ENCODE peak calls at places on chromosome 22, in six cellular contexts. One of them, this sample, is unnamed. For H3K79me1, the result is how much of the 10 kb centered on the place peaks cover.

GRCh38 chr22:33440756-33441155 is 382.6 kb upstream of the SYN3 start:
- DNase-seq in mesenchymal stem cell: no peak
- DNase-seq in neuronal stem cell: no peak
- DNase-seq in IMR-90: no peak
- DNase-seq in mesendoderm: no peak
- DNase-seq in H1: no peak
- DNase-seq in this sample: no peak

GRCh38 chr22:30247974-30248373 is 1.4 kb upstream of the LIF start:
- DNase-seq in mesenchymal stem cell: no peak
- DNase-seq in neuronal stem cell: no peak
- DNase-seq in IMR-90: no peak
- DNase-seq in mesendoderm: no peak
- DNase-seq in H1: no peak
- DNase-seq in this sample: no peak

GRCh38 chr22:23402275-23403151 is 177.6 kb downstream of the IGLL1 start:
- DNase-seq in mesenchymal stem cell: peak
- DNase-seq in neuronal stem cell: peak
- DNase-seq in IMR-90: peak
- DNase-seq in mesendoderm: peak
- DNase-seq in H1: peak
- DNase-seq in this sample: peak

GRCh38 chr22:46583571-46583970 is 36.6 kb upstream of the GRAMD4 start:
- DNase-seq in mesenchymal stem cell: no peak
- DNase-seq in neuronal stem cell: no peak
- DNase-seq in IMR-90: no peak
- DNase-seq in mesendoderm: no peak
- DNase-seq in H1: no peak
- DNase-seq in this sample: peak

GRCh38 chr22:31211862-31212730 is at the start of gene LIMK2:
- DNase-seq in mesenchymal stem cell: peak
- DNase-seq in neuronal stem cell: peak
- DNase-seq in IMR-90: peak
- DNase-seq in mesendoderm: peak
- DNase-seq in H1: peak
- DNase-seq in this sample: peak

GRCh38 chr22:17201285-17201945 is 17.8 kb downstream of the ADA2 start:
- DNase-seq in mesenchymal stem cell: peak
- DNase-seq in neuronal stem cell: no peak
- DNase-seq in IMR-90: peak
- DNase-seq in mesendoderm: peak
- DNase-seq in H1: no peak
- DNase-seq in this sample: no peak

GRCh38 chr22:33895444-33895843 is 24.8 kb downstream of the LARGE1 start:
- DNase-seq in mesenchymal stem cell: no peak
- DNase-seq in neuronal stem cell: no peak
- DNase-seq in IMR-90: no peak
- DNase-seq in mesendoderm: no peak
- DNase-seq in H1: no peak
- DNase-seq in this sample: no peak

GRCh38 chr22:44245438-44245837 is 64.7 kb downstream of the PARVG start:
- DNase-seq in mesenchymal stem cell: no peak
- DNase-seq in neuronal stem cell: no peak
- DNase-seq in IMR-90: no peak
- DNase-seq in mesendoderm: no peak
- DNase-seq in H1: no peak
- DNase-seq in this sample: no peak

GRCh38 chr22:33883961-33884808 is 36.1 kb downstream of the LARGE1 start:
- DNase-seq in mesenchymal stem cell: no peak
- DNase-seq in neuronal stem cell: no peak
- DNase-seq in IMR-90: no peak
- DNase-seq in mesendoderm: no peak
- DNase-seq in H1: no peak
- DNase-seq in this sample: no peak

GRCh38 chr22:37502342-37503182 is 16.4 kb upstream of the MFNG start:
- DNase-seq in mesenchymal stem cell: no peak
- DNase-seq in neuronal stem cell: no peak
- DNase-seq in IMR-90: no peak
- DNase-seq in mesendoderm: peak
- DNase-seq in H1: no peak
- DNase-seq in this sample: no peak

GRCh38 chr22:47165998-47166397 is 403.5 kb downstream of the TBC1D22A start:
- DNase-seq in mesenchymal stem cell: no peak
- DNase-seq in neuronal stem cell: no peak
- DNase-seq in IMR-90: no peak
- DNase-seq in mesendoderm: no peak
- DNase-seq in H1: no peak
- DNase-seq in this sample: peak

GRCh38 chr22:38172489-38173155 is 9.0 kb downstream of the PLA2G6 start:
- DNase-seq in mesenchymal stem cell: no peak
- DNase-seq in neuronal stem cell: no peak
- DNase-seq in IMR-90: peak
- DNase-seq in mesendoderm: no peak
- DNase-seq in H1: no peak
- DNase-seq in this sample: no peak

GRCh38 chr22:45069925-45070324 is 60.1 kb upstream of the PHF21B start:
- DNase-seq in mesenchymal stem cell: no peak
- DNase-seq in neuronal stem cell: no peak
- DNase-seq in IMR-90: no peak
- DNase-seq in mesendoderm: no peak
- DNase-seq in H1: no peak
- DNase-seq in this sample: no peak

GRCh38 chr22:27919943-27920755 is 1.1 kb upstream of the PITPNB start:
- DNase-seq in mesenchymal stem cell: peak
- DNase-seq in neuronal stem cell: peak
- DNase-seq in IMR-90: peak
- DNase-seq in mesendoderm: peak
- DNase-seq in H1: no peak
- DNase-seq in this sample: peak

GRCh38 chr22:47837703-47838102 is 1075.3 kb downstream of the TBC1D22A start:
- DNase-seq in mesenchymal stem cell: no peak
- DNase-seq in neuronal stem cell: no peak
- DNase-seq in IMR-90: no peak
- DNase-seq in mesendoderm: peak
- DNase-seq in H1: peak
- DNase-seq in this sample: peak

GRCh38 chr22:43743131-43743530 is 69.0 kb downstream of the EFCAB6 start:
- DNase-seq in mesenchymal stem cell: no peak
- DNase-seq in neuronal stem cell: peak
- DNase-seq in IMR-90: no peak
- DNase-seq in mesendoderm: peak
- DNase-seq in H1: peak
- DNase-seq in this sample: peak

GRCh38 chr22:21947040-21948014 is 5.3 kb downstream of the PPM1F start:
- DNase-seq in mesenchymal stem cell: peak
- DNase-seq in neuronal stem cell: peak
- DNase-seq in IMR-90: peak
- DNase-seq in mesendoderm: peak
- DNase-seq in H1: no peak
- DNase-seq in this sample: peak

GRCh38 chr22:37126383-37126782 is 16.9 kb upstream of the TMPRSS6 start:
- DNase-seq in mesenchymal stem cell: no peak
- DNase-seq in neuronal stem cell: no peak
- DNase-seq in IMR-90: no peak
- DNase-seq in mesendoderm: peak
- DNase-seq in H1: no peak
- DNase-seq in this sample: peak

GRCh38 chr22:48530666-48531065 is 1297.0 kb downstream of the BRD1 start:
- DNase-seq in mesenchymal stem cell: no peak
- DNase-seq in neuronal stem cell: no peak
- DNase-seq in IMR-90: no peak
- DNase-seq in mesendoderm: no peak
- DNase-seq in H1: no peak
- DNase-seq in this sample: no peak

GRCh38 chr22:30755760-30756124 is 61.1 kb downstream of the OSBP2 start:
- DNase-seq in mesenchymal stem cell: no peak
- DNase-seq in neuronal stem cell: no peak
- DNase-seq in IMR-90: no peak
- DNase-seq in mesendoderm: no peak
- DNase-seq in H1: no peak
- DNase-seq in this sample: no peak

GRCh38 chr22:27377501-27377900 is 424.1 kb downstream of the MN1 start:
- DNase-seq in mesenchymal stem cell: no peak
- DNase-seq in neuronal stem cell: no peak
- DNase-seq in IMR-90: no peak
- DNase-seq in mesendoderm: no peak
- DNase-seq in H1: no peak
- DNase-seq in this sample: no peak

GRCh38 chr22:30763815-30764686 is 69.4 kb downstream of the OSBP2 start:
- DNase-seq in mesenchymal stem cell: peak
- DNase-seq in neuronal stem cell: peak
- DNase-seq in IMR-90: peak
- DNase-seq in mesendoderm: peak
- DNase-seq in H1: peak
- DNase-seq in this sample: peak

GRCh38 chr22:31229402-31230140 is 17.5 kb downstream of the LIMK2 start:
- DNase-seq in mesenchymal stem cell: peak
- DNase-seq in neuronal stem cell: no peak
- DNase-seq in IMR-90: peak
- DNase-seq in mesendoderm: no peak
- DNase-seq in H1: no peak
- DNase-seq in this sample: no peak

GRCh38 chr22:49674479-49674830 is 153.2 kb downstream of the BRD1 start:
- DNase-seq in mesenchymal stem cell: no peak
- DNase-seq in neuronal stem cell: no peak
- DNase-seq in IMR-90: no peak
- DNase-seq in mesendoderm: no peak
- DNase-seq in H1: no peak
- DNase-seq in this sample: no peak

GRCh38 chr22:39243443-39244072 is 1.2 kb downstream of the PDGFB start:
- DNase-seq in mesenchymal stem cell: peak
- DNase-seq in neuronal stem cell: no peak
- DNase-seq in IMR-90: no peak
- DNase-seq in mesendoderm: peak
- DNase-seq in H1: no peak
- DNase-seq in this sample: no peak

GRCh38 chr22:39242809-39243442 is 1.9 kb downstream of the PDGFB start:
- DNase-seq in mesenchymal stem cell: peak
- DNase-seq in neuronal stem cell: no peak
- DNase-seq in IMR-90: no peak
- DNase-seq in mesendoderm: peak
- DNase-seq in H1: no peak
- DNase-seq in this sample: peak

GRCh38 chr22:39242389-39242808 is 2.4 kb downstream of the PDGFB start:
- DNase-seq in mesenchymal stem cell: no peak
- DNase-seq in neuronal stem cell: no peak
- DNase-seq in IMR-90: no peak
- DNase-seq in mesendoderm: no peak
- DNase-seq in H1: no peak
- DNase-seq in this sample: no peak

GRCh38 chr22:39240841-39241631 is 3.7 kb downstream of the PDGFB start:
- DNase-seq in mesenchymal stem cell: peak
- DNase-seq in neuronal stem cell: no peak
- DNase-seq in IMR-90: no peak
- DNase-seq in mesendoderm: peak
- DNase-seq in H1: no peak
- DNase-seq in this sample: no peak

GRCh38 chr22:39241632-39242388 is 3.0 kb downstream of the PDGFB start:
- DNase-seq in mesenchymal stem cell: no peak
- DNase-seq in neuronal stem cell: no peak
- DNase-seq in IMR-90: no peak
- DNase-seq in mesendoderm: no peak
- DNase-seq in H1: no peak
- DNase-seq in this sample: no peak
- H3K79me1 ChIP-seq in mesenchymal stem cell: under half
- H3K79me1 ChIP-seq in neuronal stem cell: under half
- H3K79me1 ChIP-seq in IMR-90: under half
- H3K79me1 ChIP-seq in mesendoderm: under half
- H3K79me1 ChIP-seq in H1: under half
- H3K79me1 ChIP-seq in this sample: under half

DNA sequence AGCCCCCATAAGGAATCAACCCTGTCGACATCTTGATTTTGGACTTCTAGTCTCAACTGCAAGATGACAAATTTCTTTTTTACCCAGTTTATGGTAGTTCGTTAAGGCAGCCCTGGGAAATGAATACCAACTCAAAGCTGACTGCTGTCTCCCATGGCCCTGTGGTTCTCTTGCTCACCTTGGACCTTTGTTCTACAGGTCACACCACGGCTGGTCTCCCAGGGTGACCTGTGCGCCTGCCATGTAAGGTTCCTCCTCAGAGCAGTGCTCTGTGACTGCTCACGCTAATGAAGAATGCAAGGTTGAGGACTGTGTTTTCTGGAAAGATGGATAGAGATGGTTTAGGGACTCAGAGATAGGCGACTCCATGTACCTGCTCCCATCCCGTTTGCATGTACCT is 68.2 kb downstream of the ZNRF3 start:
- DNase-seq in mesenchymal stem cell: no peak
- DNase-seq in neuronal stem cell: no peak
- DNase-seq in IMR-90: no peak
- DNase-seq in mesendoderm: no peak
- DNase-seq in H1: no peak
- DNase-seq in this sample: no peak
- H3K27ac ChIP-seq in mesenchymal stem cell: no peak
- H3K27ac ChIP-seq in neuronal stem cell: peak
- H3K27ac ChIP-seq in IMR-90: no peak
- H3K27ac ChIP-seq in mesendoderm: no peak
- H3K27ac ChIP-seq in H1: no peak
- H3K27ac ChIP-seq in this sample: no peak

GRCh38 chr22:24751518-24751917 is 23.0 kb downstream of the PIWIL3 start:
- DNase-seq in mesenchymal stem cell: no peak
- DNase-seq in neuronal stem cell: no peak
- DNase-seq in IMR-90: no peak
- DNase-seq in mesendoderm: no peak
- DNase-seq in H1: no peak
- DNase-seq in this sample: no peak

GRCh38 chr22:24753919-24754318 is 20.6 kb downstream of the PIWIL3 start:
- DNase-seq in mesenchymal stem cell: no peak
- DNase-seq in neuronal stem cell: no peak
- DNase-seq in IMR-90: no peak
- DNase-seq in mesendoderm: no peak
- DNase-seq in H1: no peak
- DNase-seq in this sample: no peak

DNA sequence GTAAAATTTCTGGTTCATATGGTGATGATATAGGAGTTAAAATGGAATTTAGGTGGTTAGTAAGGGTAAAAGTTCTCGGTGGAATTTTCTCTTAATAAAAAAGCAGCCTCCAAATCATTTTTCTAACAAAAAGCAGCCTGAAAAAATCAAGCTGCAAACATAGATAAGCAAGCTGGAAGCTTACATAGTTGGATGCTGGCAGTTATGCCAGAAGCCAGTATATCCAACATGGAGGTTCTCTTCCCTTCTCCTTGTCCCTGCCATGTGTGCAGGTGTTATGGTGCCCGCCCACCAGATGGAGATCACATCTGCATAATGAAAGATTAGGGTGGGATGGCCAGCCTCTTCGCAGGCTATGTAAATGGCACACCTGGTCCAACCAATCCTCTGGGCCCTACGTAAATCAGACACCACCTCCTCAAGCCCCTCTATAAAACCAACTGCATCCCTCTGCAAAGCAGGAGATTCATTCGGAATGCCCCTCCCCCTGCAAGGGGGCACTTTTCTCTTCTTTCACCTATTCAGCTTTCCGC is 22.4 kb downstream of the PIWIL3 start:
- DNase-seq in mesenchymal stem cell: no peak
- DNase-seq in neuronal stem cell: no peak
- DNase-seq in IMR-90: no peak
- DNase-seq in mesendoderm: no peak
- DNase-seq in H1: no peak
- DNase-seq in this sample: peak
- H3K79me1 ChIP-seq in mesenchymal stem cell: under half
- H3K79me1 ChIP-seq in neuronal stem cell: under half
- H3K79me1 ChIP-seq in IMR-90: under half
- H3K79me1 ChIP-seq in mesendoderm: under half
- H3K79me1 ChIP-seq in H1: under half
- H3K79me1 ChIP-seq in this sample: under half

GRCh38 chr22:40056163-40056958 is 61.6 kb downstream of the FAM83F start:
- DNase-seq in mesenchymal stem cell: no peak
- DNase-seq in neuronal stem cell: no peak
- DNase-seq in IMR-90: no peak
- DNase-seq in mesendoderm: no peak
- DNase-seq in H1: no peak
- DNase-seq in this sample: no peak
- H3K27ac ChIP-seq in mesenchymal stem cell: no peak
- H3K27ac ChIP-seq in neuronal stem cell: no peak
- H3K27ac ChIP-seq in IMR-90: no peak
- H3K27ac ChIP-seq in mesendoderm: no peak
- H3K27ac ChIP-seq in H1: no peak
- H3K27ac ChIP-seq in this sample: no peak

This sample was measured in H9.